ENCODE peak calls at places on chromosomes 4 and X, in four cellular contexts. H is epithelial cell of esophagus, B is A673, C is cardiac fibroblast. D is an unnamed sample.

GRCh38 chr4:3204021-3204431 is 44.9 kb upstream of the MSANTD1 start:
- DNase-seq in H (peak; percentile 9), B (no peak), C (peak; percentile 54), D (no peak)

GRCh38 chrX:76148011-76148665 is 24.7 kb upstream of the PBDC1 start:
- DNase-seq in H (peak; percentile 47), B (peak; percentile 3), C (peak; percentile 36), D (peak; percentile 25)

GRCh38 chrX:107672955-107673378 is 44.7 kb downstream of the PRPS1 start:
- DNase-seq in H (peak; percentile 80), B (peak; percentile 63), C (peak; percentile 91), D (peak; percentile 80)

GRCh38 chr4:110837896-110838450 is 215.1 kb upstream of the PITX2 start:
- DNase-seq in H (no peak), B (no peak), C (no peak), D (no peak)

GRCh38 chr4:180717451-180717850 is 1525.8 kb upstream of the TENM3 start:
- DNase-seq in H (no peak), B (no peak), C (no peak), D (no peak)

GRCh38 chr4:103634236-103634635 is 85.5 kb downstream of the TACR3 start:
- DNase-seq in H (peak; percentile 22), B (peak; percentile 2), C (no peak), D (no peak)

GRCh38 chrX:53291596-53291995 is 10.2 kb upstream of the IQSEC2 start:
- DNase-seq in H (no peak), B (no peak), C (no peak), D (no peak)

GRCh38 chr4:185744946-185745345 is 67.0 kb downstream of the SORBS2 start:
- DNase-seq in H (no peak), B (no peak), C (no peak), D (no peak)

GRCh38 chrX:44253573-44253942 is 89.9 kb downstream of the EFHC2 start:
- DNase-seq in H (no peak), B (no peak), C (no peak), D (no peak)

GRCh38 chrX:96424007-96424406 is 260.6 kb upstream of the DIAPH2 start:
- DNase-seq in H (peak; percentile 9), B (no peak), C (peak; percentile 21), D (no peak)

GRCh38 chr4:127809173-127809800 is 27.2 kb downstream of the HSPA4L start:
- DNase-seq in H (no peak), B (peak; percentile 17), C (peak; percentile 18), D (no peak)

GRCh38 chr4:131411393-131411792 is 1737.7 kb upstream of the PCDH10 start:
- DNase-seq in H (no peak), B (no peak), C (no peak), D (no peak)

GRCh38 chrX:15143050-15143824 is 126.6 kb downstream of the ASB9 start:
- DNase-seq in H (peak; percentile 49), B (peak; percentile 46), C (peak; percentile 46), D (peak; percentile 74)

GRCh38 chrX:64191281-64192010 is 14.1 kb downstream of the AMER1 start:
- DNase-seq in H (no peak), B (no peak), C (no peak), D (no peak)

GRCh38 chr4:122152699-122153328 is 683 bp downstream of the BLTP1 start:
- DNase-seq in H (peak; percentile 21), B (peak; percentile 16), C (peak; percentile 30), D (peak; percentile 47)

GRCh38 chr4:20698382-20698781 is 1.9 kb upstream of the PACRGL start:
- DNase-seq in H (peak; percentile 65), B (peak; percentile 36), C (peak; percentile 51), D (no peak)

GRCh38 chrX:15349046-15349445 is 13.7 kb upstream of the PIGA start:
- DNase-seq in H (peak; percentile 67), B (peak; percentile 82), C (peak; percentile 76), D (peak; percentile 11)

GRCh38 chrX:13005671-13006473 is 31.0 kb downstream of the TMSB4X start:
- DNase-seq in H (no peak), B (no peak), C (peak; percentile 59), D (peak; percentile 43)

GRCh38 chr4:7466904-7467303 is 32.2 kb upstream of the PSAPL1 start:
- DNase-seq in H (no peak), B (no peak), C (no peak), D (no peak)

GRCh38 chr4:25991296-25991695 is 77.3 kb downstream of the SMIM20 start:
- DNase-seq in H (no peak), B (no peak), C (no peak), D (no peak)

GRCh38 chr4:25993564-25994185 is 79.7 kb downstream of the SMIM20 start:
- DNase-seq in H (no peak), B (peak; percentile 54), C (peak; percentile 36), D (peak; percentile 60)
- TF ChIP-seq CTCF in H (peak; percentile 24), B (peak; percentile 41), C (peak; percentile 46), D (peak; percentile 43)

GRCh38 chrX:120999413-120999812 is 13.9 kb upstream of the CT47A1 start:
- DNase-seq in H (no peak), B (no peak), C (no peak), D (no peak)

GRCh38 chrX:121000589-121000988 is 15.0 kb upstream of the CT47A1 start:
- DNase-seq in H (peak; percentile 55), B (peak; percentile 44), C (peak; percentile 58), D (no peak)
- TF ChIP-seq CTCF in H (peak; percentile 46), B (peak; percentile 47), C (peak; percentile 27), D (no peak)

DNA sequence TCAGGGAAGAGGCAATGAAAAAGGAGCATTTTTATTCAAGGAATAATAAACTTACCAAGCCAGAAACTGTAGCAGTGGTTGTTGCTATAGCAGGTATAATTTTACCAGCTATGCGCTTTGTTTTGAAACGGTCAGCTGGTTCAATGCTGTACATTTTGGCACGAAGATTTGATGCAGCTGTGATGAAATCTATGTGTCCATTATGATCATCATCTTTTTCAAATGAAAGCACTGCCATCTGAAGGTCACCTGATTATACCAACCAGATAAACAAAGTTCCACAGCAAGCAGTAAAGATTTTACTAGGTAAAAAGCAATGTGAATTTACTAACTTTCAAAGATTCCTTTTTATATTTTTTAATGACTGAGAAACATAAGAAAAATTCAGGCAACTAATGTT is 66.4 kb downstream of the STAP1 start:
- DNase-seq in H (no peak), B (no peak), C (no peak), D (no peak)
- TF ChIP-seq CTCF in H (no peak), B (no peak), C (no peak), D (no peak)

DNA sequence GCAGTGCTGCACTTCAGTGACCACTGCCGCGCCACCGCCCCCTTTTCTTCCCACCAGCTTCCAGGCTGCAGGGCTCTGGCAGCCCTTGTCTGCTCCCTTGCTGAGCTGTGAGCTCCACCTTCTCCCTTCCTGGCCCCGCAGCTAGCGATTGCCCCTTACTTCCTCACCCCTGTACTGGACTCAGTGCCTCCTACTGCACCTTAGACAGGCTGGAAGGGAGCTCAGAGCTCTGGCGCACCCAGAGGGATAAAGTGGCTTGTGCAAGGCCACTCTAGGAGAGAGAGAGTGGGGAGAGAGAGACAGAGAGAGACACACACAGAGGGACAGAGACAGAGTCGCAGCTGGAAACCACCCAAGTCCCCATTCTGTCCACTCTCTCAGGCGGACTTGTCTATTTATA is 6.0 kb downstream of the RASL11B start:
- DNase-seq in H (no peak), B (no peak), C (no peak), D (no peak)
- TF ChIP-seq CTCF in H (no peak), B (no peak), C (no peak), D (no peak)

DNA sequence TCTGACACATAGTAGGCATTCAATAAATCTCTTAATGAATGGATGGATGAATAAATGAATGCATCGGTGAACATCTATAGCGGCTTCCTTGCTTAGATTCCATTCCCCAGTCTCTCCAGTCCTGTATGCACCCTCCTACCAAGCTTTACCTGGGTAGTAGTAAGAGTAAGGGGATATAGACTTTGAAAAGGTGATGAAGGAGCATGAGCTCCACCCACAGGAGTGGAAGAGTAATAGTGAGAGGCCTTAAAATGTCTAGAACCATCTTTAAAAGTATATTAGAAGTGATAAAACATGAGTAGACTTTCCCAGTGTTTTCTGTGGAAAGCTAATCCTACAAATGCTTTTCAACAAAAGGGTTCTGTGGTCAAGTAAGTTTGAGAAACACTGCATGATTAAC is 35.5 kb upstream of the GPC3 start:
- DNase-seq in H (peak; percentile 22), B (no peak), C (no peak), D (no peak)
- TF ChIP-seq CTCF in H (peak; percentile 20), B (no peak), C (no peak), D (no peak)

DNA sequence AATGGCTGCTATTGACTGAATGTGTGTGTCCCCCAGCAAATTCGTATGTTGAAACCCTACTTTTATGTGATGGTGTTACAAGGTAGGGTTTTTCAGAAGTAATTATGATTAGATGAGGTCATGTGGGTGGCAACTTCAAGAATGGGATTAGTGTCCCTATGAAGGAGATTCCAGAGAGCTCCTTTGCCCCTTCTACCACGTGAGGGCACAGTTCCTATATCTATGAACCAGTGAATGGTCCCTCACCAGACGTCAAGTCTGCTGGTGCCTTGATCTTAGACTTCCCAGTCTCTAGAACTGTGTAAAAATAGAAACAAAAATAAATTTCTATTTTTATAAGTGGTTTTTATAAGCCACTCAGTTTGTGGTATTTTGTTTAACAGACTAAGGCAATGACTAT is 1137.6 kb upstream of the IGFBP7 start:
- DNase-seq in H (no peak), B (no peak), C (no peak), D (no peak)
- TF ChIP-seq CTCF in H (no peak), B (no peak), C (no peak), D (no peak)

GRCh38 chrX:16836371-16836770 is 33.8 kb downstream of the RBBP7 start:
- DNase-seq in H (peak; percentile 57), B (no peak), C (no peak), D (peak; percentile 29)
- TF ChIP-seq CTCF in H (peak; percentile 52), B (peak; percentile 40), C (peak; percentile 26), D (peak; percentile 15)

GRCh38 chrX:149487292-149487691 is 17.8 kb downstream of the IDS start:
- DNase-seq in H (peak; percentile 79), B (no peak), C (no peak), D (peak; percentile 41)
- TF ChIP-seq CTCF in H (peak; percentile 47), B (peak; percentile 20), C (peak; percentile 22), D (no peak)

GRCh38 chr4:28225005-28225404 is 1364.4 kb downstream of the STIM2 start:
- DNase-seq in H (peak; percentile 82), B (peak; percentile 45), C (peak; percentile 74), D (no peak)
- TF ChIP-seq CTCF in H (peak; percentile 73), B (peak; percentile 48), C (peak; percentile 50), D (no peak)

DNA sequence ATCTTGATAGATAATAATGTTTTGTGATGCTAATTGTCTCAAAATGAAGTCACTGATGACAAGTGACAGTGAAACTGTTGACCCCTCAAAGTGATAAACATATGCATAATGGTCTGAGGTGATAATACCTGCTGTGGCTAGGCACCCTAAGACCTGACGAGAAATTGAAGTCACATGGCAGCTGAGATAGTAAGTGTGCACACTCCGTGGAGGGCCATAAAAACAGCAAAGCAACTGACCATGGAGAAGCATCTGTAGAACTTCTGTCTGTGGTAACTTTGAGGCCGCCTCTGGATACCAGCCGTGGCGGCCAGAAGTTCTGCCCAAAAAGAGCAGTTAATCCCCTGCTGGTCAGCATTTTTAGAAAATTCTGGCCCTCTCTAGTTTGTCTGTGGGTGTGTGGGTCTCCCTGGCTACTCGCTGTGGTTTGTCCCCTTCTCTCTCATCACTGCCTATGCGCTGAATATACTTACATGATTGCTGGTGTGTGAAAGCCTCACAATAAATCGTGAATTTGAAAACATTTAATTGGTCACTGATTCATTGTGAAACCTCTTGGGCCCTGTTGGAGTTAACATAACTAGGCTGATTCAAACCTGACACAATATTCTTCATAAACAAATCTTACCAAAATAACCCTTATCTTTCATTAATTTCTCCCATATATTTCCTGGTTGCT is 50.6 kb downstream of the CCDC149 start:
- DNase-seq in H (no peak), B (no peak), C (no peak), D (no peak)
- TF ChIP-seq CTCF in H (no peak), B (no peak), C (no peak), D (no peak)

D was measured in activated CD8-positive, alpha-beta T cell treated with anti-CD3 and anti-CD28 coated beads for 36 hours.